ENCODE peak calls at places on chromosomes 13 and 19, in four cellular contexts. F is neuronal stem cell, U is mammary epithelial cell, Y is H1. G is an unnamed sample.

GRCh38 chr13:25401958-25402357 is 30.2 kb downstream of the ATP8A2 start:
- DNase-seq in F (no peak), U (no peak), Y (no peak), G (no peak)

GRCh38 chr13:49400755-49401659 is 42.9 kb downstream of the CAB39L start:
- DNase-seq in F (peak; percentile 14), U (peak; percentile 2), Y (no peak), G (no peak)

GRCh38 chr19:54616840-54617560 is 13.3 kb upstream of the LILRB1 start:
- DNase-seq in F (no peak), U (no peak), Y (no peak), G (no peak)

GRCh38 chr19:7522923-7523667 is 671 bp downstream of the MCOLN1 start:
- DNase-seq in F (no peak), U (no peak), Y (no peak), G (no peak)

GRCh38 chr19:3459322-3459881 is 20.9 kb downstream of the SMIM24 start:
- DNase-seq in F (no peak), U (peak; percentile 40), Y (no peak), G (peak; percentile 79)

GRCh38 chr13:24196593-24197197 is 36.2 kb downstream of the SPATA13 start:
- DNase-seq in F (no peak), U (no peak), Y (no peak), G (no peak)

GRCh38 chr19:32464279-32464678 is 58.7 kb downstream of the DPY19L3 start:
- DNase-seq in F (no peak), U (peak; percentile 4), Y (no peak), G (no peak)

GRCh38 chr19:41411682-41412265 is 14.2 kb downstream of the BCKDHA start:
- DNase-seq in F (no peak), U (peak; percentile 47), Y (no peak), G (no peak)

GRCh38 chr13:42173789-42174343 is 98.1 kb upstream of the AKAP11 start:
- DNase-seq in F (no peak), U (no peak), Y (no peak), G (no peak)

GRCh38 chr19:40627486-40628279 is 26.5 kb downstream of the LTBP4 start:
- DNase-seq in F (no peak), U (no peak), Y (no peak), G (no peak)

GRCh38 chr13:98350746-98351330 is 173.8 kb upstream of the RNF113B start:
- DNase-seq in F (no peak), U (no peak), Y (no peak), G (no peak)

GRCh38 chr13:99312493-99312883 is 5.3 kb upstream of the GPR183 start:
- DNase-seq in F (no peak), U (no peak), Y (no peak), G (no peak)

GRCh38 chr19:1653300-1653628 is 849 bp upstream of the TCF3 start:
- DNase-seq in F (no peak), U (no peak), Y (no peak), G (no peak)
- H3K9ac ChIP-seq in F (no peak overlapping the region), U (peak overlapping the region; percentile 46), Y (no peak overlapping the region), G (peak overlapping the region; percentile 83)

GRCh38 chr13:29847501-29847983 is 2.9 kb downstream of the UBL3 start:
- DNase-seq in F (no peak), U (peak; percentile 62), Y (no peak), G (no peak)

GRCh38 chr13:29849731-29850212 is 645 bp downstream of the UBL3 start:
- DNase-seq in F (no peak), U (peak; percentile 69), Y (no peak), G (no peak)

GRCh38 chr13:29846475-29847256 is 3.8 kb downstream of the UBL3 start:
- DNase-seq in F (no peak), U (no peak), Y (no peak), G (no peak)

GRCh38 chr13:29850213-29850898 is at the start of gene UBL3:
- DNase-seq in F (peak; percentile 96), U (peak; percentile 95), Y (peak; percentile 83), G (peak; percentile 89)

GRCh38 chr13:29849071-29849541 is 1.3 kb downstream of the UBL3 start:
- DNase-seq in F (no peak), U (peak; percentile 53), Y (no peak), G (no peak)
- H3K9ac ChIP-seq in F (no peak overlapping the region), U (peak overlapping the region; percentile 97), Y (no peak overlapping the region), G (peak overlapping the region; percentile 81)

GRCh38 chr19:16605552-16605951 is 22.5 kb downstream of the MED26 start:
- DNase-seq in F (no peak), U (no peak), Y (no peak), G (no peak)

GRCh38 chr19:16605115-16605514 is 22.9 kb downstream of the MED26 start:
- DNase-seq in F (no peak), U (no peak), Y (no peak), G (no peak)

GRCh38 chr19:16609511-16609910 is 18.5 kb downstream of the MED26 start:
- DNase-seq in F (no peak), U (no peak), Y (no peak), G (no peak)

GRCh38 chr19:16608290-16608704 is 19.7 kb downstream of the MED26 start:
- DNase-seq in F (no peak), U (peak; percentile 64), Y (no peak), G (no peak)

GRCh38 chr19:16607819-16608218 is 20.2 kb downstream of the MED26 start:
- DNase-seq in F (no peak), U (no peak), Y (no peak), G (no peak)
- H3K9ac ChIP-seq in F (no peak overlapping the region), U (no peak overlapping the region), Y (no peak overlapping the region), G (no peak overlapping the region)

GRCh38 chr19:1074512-1075283 is 7.7 kb downstream of the ARHGAP45 start:
- DNase-seq in F (no peak), U (peak; percentile 51), Y (no peak), G (no peak)
- H3K9ac ChIP-seq in F (no peak overlapping the region), U (no peak overlapping the region), Y (no peak overlapping the region), G (no peak overlapping the region)